ENCODE peak calls at places on chromosomes 7 and 10, in seven cellular contexts. One of them, this sample, is unnamed. For H3K36me3, the result is how much of the 10 kb centered on the place peaks cover.

GRCh38 chr10:133467286-133467911 is 13.7 kb downstream of the SCART1 start:
- DNase-seq in sigmoid colon: no peak
- DNase-seq in aorta: no peak
- DNase-seq in GM23338: no peak
- DNase-seq in IMR-90: no peak
- DNase-seq in astrocyte: no peak
- DNase-seq in upper lobe of left lung: peak
- DNase-seq in this sample: no peak

GRCh38 chr7:117384693-117385092 is 42.6 kb downstream of the ASZ1 start:
- DNase-seq in sigmoid colon: no peak
- DNase-seq in aorta: no peak
- DNase-seq in GM23338: no peak
- DNase-seq in IMR-90: no peak
- DNase-seq in astrocyte: no peak
- DNase-seq in upper lobe of left lung: no peak
- DNase-seq in this sample: no peak

GRCh38 chr10:48462482-48463020 is 142.3 kb downstream of the ARHGAP22 start:
- DNase-seq in sigmoid colon: no peak
- DNase-seq in aorta: peak
- DNase-seq in GM23338: no peak
- DNase-seq in IMR-90: no peak
- DNase-seq in astrocyte: no peak
- DNase-seq in upper lobe of left lung: no peak
- DNase-seq in this sample: no peak

GRCh38 chr10:114504769-114505579 is 100.7 kb upstream of the AFAP1L2 start:
- DNase-seq in sigmoid colon: peak
- DNase-seq in aorta: peak
- DNase-seq in GM23338: peak
- DNase-seq in IMR-90: peak
- DNase-seq in astrocyte: peak
- DNase-seq in upper lobe of left lung: no peak
- DNase-seq in this sample: peak

GRCh38 chr7:3650844-3651243 is 349.8 kb downstream of the SDK1 start:
- DNase-seq in sigmoid colon: no peak
- DNase-seq in aorta: no peak
- DNase-seq in GM23338: no peak
- DNase-seq in IMR-90: peak
- DNase-seq in astrocyte: peak
- DNase-seq in upper lobe of left lung: no peak
- DNase-seq in this sample: no peak

GRCh38 chr7:122622682-122623081 is 76.2 kb downstream of the RNF133 start:
- DNase-seq in sigmoid colon: no peak
- DNase-seq in aorta: no peak
- DNase-seq in GM23338: no peak
- DNase-seq in IMR-90: no peak
- DNase-seq in astrocyte: no peak
- DNase-seq in upper lobe of left lung: no peak
- DNase-seq in this sample: no peak

GRCh38 chr7:14507617-14508016 is 394.9 kb downstream of the DGKB start:
- DNase-seq in sigmoid colon: no peak
- DNase-seq in aorta: no peak
- DNase-seq in GM23338: no peak
- DNase-seq in IMR-90: no peak
- DNase-seq in astrocyte: peak
- DNase-seq in upper lobe of left lung: no peak
- DNase-seq in this sample: no peak

GRCh38 chr7:21352540-21353387 is 75.1 kb upstream of the SP4 start:
- DNase-seq in sigmoid colon: no peak
- DNase-seq in aorta: no peak
- DNase-seq in GM23338: no peak
- DNase-seq in IMR-90: no peak
- DNase-seq in astrocyte: no peak
- DNase-seq in upper lobe of left lung: no peak
- DNase-seq in this sample: no peak

GRCh38 chr7:129367700-129368388 is 66.4 kb upstream of the STRIP2 start:
- DNase-seq in sigmoid colon: peak
- DNase-seq in aorta: peak
- DNase-seq in GM23338: peak
- DNase-seq in IMR-90: peak
- DNase-seq in astrocyte: peak
- DNase-seq in upper lobe of left lung: no peak
- DNase-seq in this sample: peak

GRCh38 chr10:59079386-59080226 is 96.8 kb upstream of the PHYHIPL start:
- DNase-seq in sigmoid colon: no peak
- DNase-seq in aorta: no peak
- DNase-seq in GM23338: no peak
- DNase-seq in IMR-90: peak
- DNase-seq in astrocyte: peak
- DNase-seq in upper lobe of left lung: no peak
- DNase-seq in this sample: no peak

GRCh38 chr7:76326646-76327233 is 24.3 kb downstream of the HSPB1 start:
- DNase-seq in sigmoid colon: no peak
- DNase-seq in aorta: no peak
- DNase-seq in GM23338: no peak
- DNase-seq in IMR-90: peak
- DNase-seq in astrocyte: peak
- DNase-seq in upper lobe of left lung: no peak
- DNase-seq in this sample: no peak
- H3K36me3 ChIP-seq in sigmoid colon: under half
- H3K36me3 ChIP-seq in aorta: under half
- H3K36me3 ChIP-seq in GM23338: under half
- H3K36me3 ChIP-seq in IMR-90: under half
- H3K36me3 ChIP-seq in astrocyte: half or more
- H3K36me3 ChIP-seq in upper lobe of left lung: half or more
- H3K36me3 ChIP-seq in this sample: under half

DNA sequence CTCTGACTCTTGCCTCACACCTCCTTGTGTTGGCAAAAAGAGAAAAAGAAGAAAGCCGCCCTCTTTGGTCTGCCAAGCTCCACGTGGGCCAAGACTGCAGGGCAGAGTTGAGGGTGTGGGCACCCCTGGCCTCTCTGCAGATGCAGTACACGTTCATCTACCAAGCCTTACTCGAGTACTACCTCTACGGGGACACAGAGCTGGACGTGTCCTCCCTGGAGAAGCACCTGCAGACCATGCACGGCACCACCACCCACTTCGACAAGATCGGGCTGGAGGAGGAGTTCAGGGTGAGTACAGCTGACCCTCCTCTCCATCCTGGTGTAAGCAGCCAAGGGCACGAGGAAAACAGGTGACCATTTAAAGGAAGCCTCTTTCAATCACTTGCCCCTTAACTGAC is 56.1 kb downstream of the MKI67 start:
- DNase-seq in sigmoid colon: peak
- DNase-seq in aorta: no peak
- DNase-seq in GM23338: no peak
- DNase-seq in IMR-90: no peak
- DNase-seq in astrocyte: no peak
- DNase-seq in upper lobe of left lung: no peak
- DNase-seq in this sample: no peak
- H3K27ac ChIP-seq in sigmoid colon: no peak
- H3K27ac ChIP-seq in aorta: no peak
- H3K27ac ChIP-seq in GM23338: no peak
- H3K27ac ChIP-seq in IMR-90: no peak
- H3K27ac ChIP-seq in astrocyte: no peak
- H3K27ac ChIP-seq in upper lobe of left lung: no peak
- H3K27ac ChIP-seq in this sample: no peak

GRCh38 chr10:79280956-79281355 is 66.3 kb upstream of the PPIF start:
- DNase-seq in sigmoid colon: no peak
- DNase-seq in aorta: no peak
- DNase-seq in GM23338: no peak
- DNase-seq in IMR-90: no peak
- DNase-seq in astrocyte: no peak
- DNase-seq in upper lobe of left lung: no peak
- DNase-seq in this sample: no peak
- H3K36me3 ChIP-seq in sigmoid colon: under half
- H3K36me3 ChIP-seq in aorta: under half
- H3K36me3 ChIP-seq in GM23338: under half
- H3K36me3 ChIP-seq in IMR-90: half or more
- H3K36me3 ChIP-seq in astrocyte: under half
- H3K36me3 ChIP-seq in upper lobe of left lung: half or more
- H3K36me3 ChIP-seq in this sample: under half

DNA sequence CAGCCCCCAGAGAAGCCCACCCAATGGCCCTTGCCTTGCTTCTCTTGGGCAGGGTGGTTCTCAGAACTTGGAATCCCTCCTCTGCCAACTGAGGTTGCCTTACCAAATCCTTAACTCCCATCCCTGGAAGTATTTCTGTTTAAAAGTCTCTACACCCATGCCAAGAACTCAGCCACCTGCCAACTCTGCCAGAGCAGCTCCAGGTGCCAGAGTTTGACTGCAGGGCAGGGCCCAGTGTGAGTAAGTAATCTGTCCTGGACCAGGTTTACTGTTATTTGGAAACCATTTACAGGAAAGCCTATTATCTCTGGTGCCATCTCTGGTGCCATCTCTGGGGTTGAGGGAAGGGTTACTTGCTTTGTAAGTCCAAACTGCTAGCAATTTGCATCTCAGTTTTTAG is 2.5 kb downstream of the TSPAN15 start:
- DNase-seq in sigmoid colon: peak
- DNase-seq in aorta: no peak
- DNase-seq in GM23338: no peak
- DNase-seq in IMR-90: no peak
- DNase-seq in astrocyte: no peak
- DNase-seq in upper lobe of left lung: no peak
- DNase-seq in this sample: no peak
- H3K27ac ChIP-seq in sigmoid colon: peak
- H3K27ac ChIP-seq in aorta: no peak
- H3K27ac ChIP-seq in GM23338: no peak
- H3K27ac ChIP-seq in IMR-90: no peak
- H3K27ac ChIP-seq in astrocyte: no peak
- H3K27ac ChIP-seq in upper lobe of left lung: no peak
- H3K27ac ChIP-seq in this sample: peak

GRCh38 chr10:123156091-123156490 is 1.9 kb downstream of the BUB3 start:
- DNase-seq in sigmoid colon: no peak
- DNase-seq in aorta: no peak
- DNase-seq in GM23338: no peak
- DNase-seq in IMR-90: peak
- DNase-seq in astrocyte: peak
- DNase-seq in upper lobe of left lung: no peak
- DNase-seq in this sample: no peak

GRCh38 chr10:123153486-123154091 is 613 bp upstream of the BUB3 start:
- DNase-seq in sigmoid colon: no peak
- DNase-seq in aorta: no peak
- DNase-seq in GM23338: no peak
- DNase-seq in IMR-90: no peak
- DNase-seq in astrocyte: no peak
- DNase-seq in upper lobe of left lung: no peak
- DNase-seq in this sample: no peak

GRCh38 chr10:123154092-123154942 is at the start of gene BUB3:
- DNase-seq in sigmoid colon: peak
- DNase-seq in aorta: peak
- DNase-seq in GM23338: peak
- DNase-seq in IMR-90: peak
- DNase-seq in astrocyte: peak
- DNase-seq in upper lobe of left lung: peak
- DNase-seq in this sample: peak

GRCh38 chr10:123157210-123157609 is 3.0 kb downstream of the BUB3 start:
- DNase-seq in sigmoid colon: no peak
- DNase-seq in aorta: no peak
- DNase-seq in GM23338: no peak
- DNase-seq in IMR-90: peak
- DNase-seq in astrocyte: peak
- DNase-seq in upper lobe of left lung: no peak
- DNase-seq in this sample: no peak

GRCh38 chr10:123154943-123155505 is 822 bp downstream of the BUB3 start:
- DNase-seq in sigmoid colon: no peak
- DNase-seq in aorta: no peak
- DNase-seq in GM23338: peak
- DNase-seq in IMR-90: peak
- DNase-seq in astrocyte: peak
- DNase-seq in upper lobe of left lung: no peak
- DNase-seq in this sample: no peak
- H3K36me3 ChIP-seq in sigmoid colon: under half
- H3K36me3 ChIP-seq in aorta: under half
- H3K36me3 ChIP-seq in GM23338: under half
- H3K36me3 ChIP-seq in IMR-90: under half
- H3K36me3 ChIP-seq in astrocyte: under half
- H3K36me3 ChIP-seq in upper lobe of left lung: under half
- H3K36me3 ChIP-seq in this sample: under half

DNA sequence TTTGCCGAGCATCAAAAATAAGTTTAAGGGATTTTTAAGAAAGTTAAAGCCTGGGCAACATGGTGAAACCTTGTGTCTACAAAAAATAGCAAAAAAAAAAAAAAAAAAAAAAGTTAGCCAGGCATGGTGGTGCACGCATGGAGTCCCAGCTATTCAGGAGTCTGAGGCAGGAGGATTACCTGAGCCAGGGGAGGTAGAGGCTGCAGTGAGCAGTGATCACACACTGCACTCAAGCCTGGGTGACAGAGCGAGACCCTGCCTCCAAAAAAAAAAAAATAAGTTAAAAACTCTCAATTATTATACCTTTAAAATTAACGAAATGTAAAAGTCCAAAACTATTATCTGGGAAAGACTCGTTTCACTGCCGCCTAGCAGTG is 35.0 kb upstream of the DAGLB start:
- DNase-seq in sigmoid colon: no peak
- DNase-seq in aorta: no peak
- DNase-seq in GM23338: no peak
- DNase-seq in IMR-90: no peak
- DNase-seq in astrocyte: no peak
- DNase-seq in upper lobe of left lung: no peak
- DNase-seq in this sample: no peak
- H3K27ac ChIP-seq in sigmoid colon: peak
- H3K27ac ChIP-seq in aorta: no peak
- H3K27ac ChIP-seq in GM23338: no peak
- H3K27ac ChIP-seq in IMR-90: peak
- H3K27ac ChIP-seq in astrocyte: peak
- H3K27ac ChIP-seq in upper lobe of left lung: peak
- H3K27ac ChIP-seq in this sample: peak

GRCh38 chr10:73743905-73744689 is at the start of gene SEC24C:
- DNase-seq in sigmoid colon: peak
- DNase-seq in aorta: peak
- DNase-seq in GM23338: peak
- DNase-seq in IMR-90: peak
- DNase-seq in astrocyte: peak
- DNase-seq in upper lobe of left lung: peak
- DNase-seq in this sample: peak

GRCh38 chr10:73744690-73744994 is 470 bp downstream of the SEC24C start:
- DNase-seq in sigmoid colon: peak
- DNase-seq in aorta: peak
- DNase-seq in GM23338: peak
- DNase-seq in IMR-90: peak
- DNase-seq in astrocyte: peak
- DNase-seq in upper lobe of left lung: no peak
- DNase-seq in this sample: no peak

GRCh38 chr10:73743327-73743904 is 756 bp upstream of the SEC24C start:
- DNase-seq in sigmoid colon: no peak
- DNase-seq in aorta: no peak
- DNase-seq in GM23338: no peak
- DNase-seq in IMR-90: no peak
- DNase-seq in astrocyte: no peak
- DNase-seq in upper lobe of left lung: no peak
- DNase-seq in this sample: no peak

GRCh38 chr10:73750807-73751206 is 6.6 kb downstream of the SEC24C start:
- DNase-seq in sigmoid colon: peak
- DNase-seq in aorta: no peak
- DNase-seq in GM23338: no peak
- DNase-seq in IMR-90: no peak
- DNase-seq in astrocyte: no peak
- DNase-seq in upper lobe of left lung: no peak
- DNase-seq in this sample: no peak

GRCh38 chr10:73746721-73747120 is 2.5 kb downstream of the SEC24C start:
- DNase-seq in sigmoid colon: no peak
- DNase-seq in aorta: no peak
- DNase-seq in GM23338: no peak
- DNase-seq in IMR-90: no peak
- DNase-seq in astrocyte: no peak
- DNase-seq in upper lobe of left lung: no peak
- DNase-seq in this sample: no peak
- H3K36me3 ChIP-seq in sigmoid colon: under half
- H3K36me3 ChIP-seq in aorta: under half
- H3K36me3 ChIP-seq in GM23338: under half
- H3K36me3 ChIP-seq in IMR-90: under half
- H3K36me3 ChIP-seq in astrocyte: under half
- H3K36me3 ChIP-seq in upper lobe of left lung: half or more
- H3K36me3 ChIP-seq in this sample: under half

This sample was measured in breast epithelium.